ENCODE peak calls at places on chromosomes 2 and 18, in five cellular contexts. I is naive thymus-derived CD4-positive, alpha-beta T cell; Y is SJSA1; M is trophoblast cell; S is HCT116. F is an unnamed sample. For H3K9me3, the result is how much of the 10 kb centered on the place peaks cover.

GRCh38 chr2:19576411-19576810 is 218.0 kb upstream of the OSR1 start:
- DNase-seq in Y (no peak), I (no peak), S (no peak), M (peak), F (no peak)

GRCh38 chr2:101625387-101625786 is 72.1 kb upstream of the MAP4K4 start:
- DNase-seq in S (no peak), I (no peak), Y (no peak), M (no peak), F (no peak)

GRCh38 chr18:31590570-31590969 is 1.1 kb upstream of the TTR start:
- DNase-seq in I (no peak), Y (no peak), M (no peak), S (no peak), F (no peak)

GRCh38 chr18:62738638-62739037 is 23.3 kb downstream of the PHLPP1 start:
- DNase-seq in M (no peak), S (no peak), Y (no peak), I (no peak), F (no peak)

GRCh38 chr2:74226648-74227213 is 28.3 kb downstream of the MTHFD2 start:
- DNase-seq in I (no peak), Y (no peak), M (no peak), S (no peak), F (no peak)

GRCh38 chr2:216315817-216316603 is 56.3 kb downstream of the MARCHF4 start:
- DNase-seq in I (no peak), M (peak), Y (peak), S (peak), F (no peak)

GRCh38 chr2:236568068-236568921 is 1.3 kb upstream of the ACKR3 start:
- DNase-seq in S (no peak), I (peak), Y (no peak), M (peak), F (no peak)

GRCh38 chr18:43883886-43884285 is 606.6 kb upstream of the SYT4 start:
- DNase-seq in S (no peak), M (no peak), I (no peak), Y (no peak), F (no peak)

GRCh38 chr2:107588960-107589542 is 237.6 kb upstream of the RGPD4 start:
- DNase-seq in Y (no peak), I (no peak), S (no peak), M (no peak), F (no peak)

GRCh38 chr18:26434887-26435286 is 113.5 kb downstream of the KCTD1 start:
- DNase-seq in I (no peak), S (no peak), M (no peak), Y (no peak), F (no peak)

GRCh38 chr18:65988371-65988770 is 237.6 kb downstream of the CDH7 start:
- DNase-seq in Y (no peak), S (no peak), I (no peak), M (no peak), F (no peak)

GRCh38 chr18:23244431-23244830 is 109.1 kb downstream of the CABLES1 start:
- DNase-seq in S (no peak), I (no peak), Y (no peak), M (no peak), F (no peak)

GRCh38 chr2:119488245-119489182 is 35.8 kb downstream of the SCTR start:
- DNase-seq in Y (no peak), M (no peak), I (no peak), S (no peak), F (no peak)

GRCh38 chr2:157497603-157498314 is 53.9 kb upstream of the CYTIP start:
- DNase-seq in M (peak), Y (no peak), I (peak), S (peak), F (no peak)

GRCh38 chr2:234412726-234413125 is 84.2 kb downstream of the ARL4C start:
- DNase-seq in Y (no peak), M (no peak), I (no peak), S (no peak), F (no peak)

GRCh38 chr2:236075802-236076201 is 92.4 kb downstream of the GBX2 start:
- DNase-seq in Y (no peak), I (no peak), S (no peak), M (no peak), F (no peak)

GRCh38 chr2:86170449-86170848 is 24.8 kb downstream of the IMMT start:
- DNase-seq in Y (no peak), S (no peak), I (no peak), M (no peak), F (no peak)

GRCh38 chr18:8562065-8562464 is 47.2 kb upstream of the RAB12 start:
- DNase-seq in I (no peak), M (no peak), S (no peak), Y (no peak), F (no peak)

GRCh38 chr2:73984203-73984921 is at the start of gene TET3:
- DNase-seq in I (no peak), Y (no peak), S (no peak), M (no peak), F (no peak)

GRCh38 chr2:177245010-177245422 is 19.5 kb downstream of the NFE2L2 start:
- DNase-seq in I (no peak), M (no peak), S (peak), Y (peak), F (peak)

GRCh38 chr2:240670402-240670801 is 12.3 kb downstream of the AQP12B start:
- DNase-seq in I (no peak), S (no peak), M (no peak), Y (no peak), F (no peak)

GRCh38 chr18:61749031-61749430 is 143.8 kb downstream of the RNF152 start:
- DNase-seq in S (no peak), M (no peak), I (no peak), Y (no peak), F (no peak)

GRCh38 chr2:160054984-160055725 is 7.3 kb downstream of the PLA2R1 start:
- DNase-seq in M (no peak), I (no peak), Y (no peak), S (no peak), F (no peak)

GRCh38 chr2:37283207-37283606 is 41.4 kb downstream of the PRKD3 start:
- DNase-seq in S (no peak), Y (no peak), M (no peak), I (no peak), F (peak)

GRCh38 chr18:11951390-11951851 is 29.9 kb upstream of the IMPA2 start:
- DNase-seq in I (no peak), Y (no peak), S (no peak), M (no peak), F (no peak)

GRCh38 chr2:39938035-39938835 is 159.2 kb upstream of the THUMPD2 start:
- DNase-seq in S (no peak), M (no peak), Y (no peak), I (no peak), F (peak)

GRCh38 chr2:232632904-232633412 is 446 bp upstream of the EFHD1 start:
- DNase-seq in Y (no peak), I (no peak), S (no peak), M (peak), F (no peak)

GRCh38 chr2:100707016-100707947 is 112.7 kb upstream of the NPAS2 start:
- DNase-seq in M (no peak), S (no peak), Y (no peak), I (peak), F (no peak)

GRCh38 chr2:17518212-17519154 is at the start of gene RAD51AP2:
- DNase-seq in M (peak), Y (peak), S (peak), I (no peak), F (peak)

GRCh38 chr18:7646174-7646886 is 79.2 kb downstream of the PTPRM start:
- DNase-seq in Y (no peak), M (peak), S (no peak), I (no peak), F (no peak)

GRCh38 chr2:161555826-161556225 is 68.4 kb upstream of the SLC4A10 start:
- DNase-seq in I (no peak), Y (no peak), M (peak), S (no peak), F (no peak)

GRCh38 chr2:153912798-153913396 is 41.2 kb downstream of the GALNT13 start:
- DNase-seq in S (no peak), I (no peak), M (no peak), Y (no peak), F (no peak)

GRCh38 chr2:58734365-58734764 is 493.2 kb upstream of the FANCL start:
- DNase-seq in S (peak), Y (no peak), M (peak), I (no peak), F (no peak)

GRCh38 chr18:20971886-20972267 is 139.7 kb downstream of the ROCK1 start:
- DNase-seq in Y (no peak), M (no peak), I (peak), S (peak), F (no peak)

GRCh38 chr18:61998957-61999356 is 106.2 kb upstream of the RNF152 start:
- DNase-seq in Y (no peak), S (no peak), M (no peak), I (no peak), F (peak)

GRCh38 chr18:52130621-52131020 is 209.4 kb upstream of the DCC start:
- DNase-seq in Y (no peak), M (no peak), S (no peak), I (no peak), F (no peak)

GRCh38 chr18:52131845-52132244 is 208.2 kb upstream of the DCC start:
- DNase-seq in S (no peak), M (no peak), I (no peak), Y (no peak), F (no peak)

GRCh38 chr18:52136532-52136931 is 203.5 kb upstream of the DCC start:
- DNase-seq in S (no peak), Y (no peak), M (no peak), I (no peak), F (no peak)
- H3K9me3 ChIP-seq in S (under half), Y (under half), M (under half), I (under half), F (under half)

DNA sequence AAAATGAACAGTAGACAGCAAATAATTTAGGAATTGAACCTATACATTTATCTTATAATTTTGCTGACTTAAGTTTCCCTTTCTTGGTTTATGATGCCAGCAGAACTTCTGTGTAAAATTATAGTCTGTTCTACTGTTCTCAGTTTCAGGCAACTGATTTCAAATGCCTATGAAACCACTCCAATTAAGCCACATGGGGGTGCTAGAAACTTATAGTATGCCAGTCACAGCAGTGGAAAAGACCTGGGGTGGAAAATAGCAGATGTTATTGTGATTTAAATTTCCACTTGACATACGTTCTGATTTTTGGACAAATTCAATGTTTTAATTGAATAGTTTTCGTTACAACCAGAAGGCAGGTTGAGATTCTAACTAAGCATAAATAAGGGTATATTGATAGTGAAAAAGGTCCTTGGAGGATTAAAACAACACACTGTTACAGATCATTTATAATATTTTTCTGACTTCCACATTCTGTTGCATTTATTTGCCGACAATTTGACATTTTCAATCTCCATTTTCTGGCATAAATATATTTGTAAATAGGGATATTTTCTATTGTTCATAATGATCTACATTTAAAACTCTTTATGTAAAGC is 61.4 kb downstream of the CPS1 start:
- DNase-seq in I (no peak), M (no peak), S (peak), Y (no peak), F (no peak)
- H3K9me3 ChIP-seq in I (under half), M (under half), S (under half), Y (under half), F (under half)

GRCh38 chr2:109325570-109325969 is 196.6 kb downstream of the SH3RF3 start:
- DNase-seq in I (no peak), S (no peak), M (no peak), Y (no peak), F (no peak)
- H3K9me3 ChIP-seq in I (under half), S (under half), M (under half), Y (under half), F (under half)

GRCh38 chr18:14905979-14906378 is 158.0 kb downstream of the ANKRD30B start:
- DNase-seq in I (no peak), M (no peak), Y (no peak), S (no peak), F (no peak)

GRCh38 chr18:14912967-14913366 is 165.0 kb downstream of the ANKRD30B start:
- DNase-seq in I (no peak), S (no peak), M (no peak), Y (no peak), F (no peak)

GRCh38 chr18:14905350-14905749 is 157.4 kb downstream of the ANKRD30B start:
- DNase-seq in S (no peak), Y (no peak), I (no peak), M (no peak), F (no peak)

GRCh38 chr18:14908541-14908940 is 160.6 kb downstream of the ANKRD30B start:
- DNase-seq in I (no peak), Y (no peak), M (no peak), S (no peak), F (no peak)

GRCh38 chr18:14907420-14907819 is 159.4 kb downstream of the ANKRD30B start:
- DNase-seq in S (no peak), I (no peak), Y (no peak), M (no peak), F (no peak)
- H3K9me3 ChIP-seq in S (under half), I (under half), Y (under half), M (under half), F (under half)